ENCODE peak calls at places on chromosome 5, in nine cellular contexts. I is fibroblast of pulmonary artery; M is activated CD4-positive, alpha-beta T cell treated with anti-CD3 and anti-CD28 coated beads, Interleukin-2, amount 50 U/mL, for 1 hour; T is neural crest cell; P is activated CD8-positive, alpha-beta memory T cell treated with anti-CD3 and anti-CD28 coated beads for 4 hours; C is NCI-H345; L is NCI-H1417; E is activated naive CD4-positive, alpha-beta T cell; B is memory B cell. J is an unnamed sample.
A peak's percentile ranks its signal among the peaks of the same experiment; 100 is the strongest.

GRCh38 chr5:157870837-157871834 is 12.2 kb upstream of the CLINT1 start:
- DNase-seq in I (peak; percentile 75), E (no peak), B (no peak), L (no peak), C (no peak), T (no peak), P (no peak), M (no peak), J (peak; percentile 53)

GRCh38 chr5:164013077-164013670 is 507.8 kb downstream of the MAT2B start:
- DNase-seq in M (no peak), L (peak; percentile 51), I (peak; percentile 93), B (peak; percentile 74), E (no peak), C (peak; percentile 47), P (no peak), T (peak; percentile 73), J (peak; percentile 63)

GRCh38 chr5:38039826-38040225 is 200.0 kb upstream of the GDNF start:
- DNase-seq in M (no peak), C (no peak), T (no peak), I (no peak), B (no peak), P (no peak), L (no peak), E (no peak), J (no peak)

GRCh38 chr5:53397845-53398244 is 82.6 kb upstream of the FST start:
- DNase-seq in I (peak; percentile 74), M (no peak), P (no peak), C (no peak), L (no peak), T (no peak), B (no peak), E (no peak), J (peak; percentile 77)

GRCh38 chr5:26700759-26701384 is 337.5 kb downstream of the CDH9 start:
- DNase-seq in T (peak; percentile 56), P (no peak), M (no peak), E (no peak), L (peak; percentile 54), B (no peak), C (peak; percentile 45), I (no peak), J (peak; percentile 2)

GRCh38 chr5:112641515-112642110 is 96.1 kb upstream of the APC start:
- DNase-seq in M (no peak), E (no peak), B (no peak), T (no peak), L (no peak), C (no peak), I (no peak), P (no peak), J (no peak)

GRCh38 chr5:16913840-16914435 is 22.1 kb downstream of the MYO10 start:
- DNase-seq in I (no peak), T (no peak), C (no peak), E (no peak), P (no peak), L (no peak), B (no peak), M (no peak), J (no peak)

GRCh38 chr5:140346348-140347221 is at the start of gene HBEGF:
- DNase-seq in T (peak; percentile 66), M (peak; percentile 37), C (peak; percentile 76), P (no peak), I (peak; percentile 71), L (peak; percentile 65), E (peak; percentile 18), B (peak; percentile 51), J (peak; percentile 69)

GRCh38 chr5:138611295-138612220 is 36.4 kb upstream of the HSPA9 start:
- DNase-seq in C (peak; percentile 27), E (no peak), L (peak; percentile 35), P (no peak), B (no peak), I (peak; percentile 45), M (no peak), T (peak; percentile 41), J (peak; percentile 60)

GRCh38 chr5:108381034-108381954 is 604 bp downstream of the FBXL17 start:
- DNase-seq in M (peak; percentile 77), L (peak; percentile 83), E (peak; percentile 69), B (peak; percentile 86), C (peak; percentile 50), T (peak; percentile 36), I (peak; percentile 68), P (peak; percentile 53), J (peak; percentile 61)

GRCh38 chr5:32339198-32339597 is 26.5 kb upstream of the MTMR12 start:
- DNase-seq in C (peak; percentile 11), M (no peak), E (no peak), P (no peak), L (no peak), B (no peak), T (no peak), I (no peak), J (peak; percentile 14)

GRCh38 chr5:154647760-154648143 is 107.4 kb upstream of the LARP1 start:
- DNase-seq in P (no peak), T (no peak), M (no peak), E (no peak), I (no peak), B (no peak), L (no peak), C (no peak), J (no peak)

GRCh38 chr5:77241444-77241843 is 31.0 kb downstream of the PDE8B start:
- DNase-seq in T (no peak), M (no peak), P (no peak), E (no peak), B (no peak), L (no peak), C (no peak), I (no peak), J (no peak)

GRCh38 chr5:140398379-140398811 is 3.2 kb upstream of the ANKHD1 start:
- DNase-seq in B (no peak), E (no peak), L (no peak), C (no peak), M (no peak), T (no peak), P (no peak), I (peak; percentile 40), J (no peak)

GRCh38 chr5:120396186-120396585 is 67.9 kb upstream of the PRR16 start:
- DNase-seq in B (no peak), L (no peak), P (no peak), E (no peak), M (no peak), C (no peak), I (peak; percentile 24), T (no peak), J (peak; percentile 48)

GRCh38 chr5:170625221-170626165 is 121.7 kb downstream of the KCNIP1 start:
- DNase-seq in E (no peak), L (no peak), B (no peak), T (no peak), M (no peak), I (no peak), P (no peak), C (peak; percentile 67), J (no peak)

GRCh38 chr5:91433861-91434260 is 50.7 kb upstream of the ARRDC3 start:
- DNase-seq in P (no peak), C (no peak), B (no peak), M (no peak), T (no peak), E (no peak), I (no peak), L (no peak), J (no peak)

GRCh38 chr5:110625376-110625999 is 101.0 kb downstream of the TMEM232 start:
- DNase-seq in P (no peak), B (no peak), T (no peak), M (no peak), E (no peak), C (peak; percentile 35), I (peak; percentile 60), L (no peak), J (peak; percentile 70)

GRCh38 chr5:78601622-78602314 is 46.8 kb downstream of the LHFPL2 start:
- DNase-seq in E (no peak), B (no peak), M (no peak), P (no peak), I (no peak), L (no peak), T (no peak), C (no peak), J (peak; percentile 60)

GRCh38 chr5:111353035-111353434 is 128.9 kb downstream of the CAMK4 start:
- DNase-seq in E (no peak), P (no peak), B (no peak), C (no peak), M (no peak), L (no peak), T (no peak), I (no peak), J (peak; percentile 60)

GRCh38 chr5:76849767-76850291 is at the start of gene S100Z:
- DNase-seq in T (no peak), E (peak; percentile 6), I (peak; percentile 20), L (no peak), B (no peak), M (peak; percentile 8), P (no peak), C (no peak), J (no peak)

GRCh38 chr5:153972240-153972639 is 66.5 kb downstream of the FAM114A2 start:
- DNase-seq in L (no peak), T (no peak), B (no peak), P (no peak), I (no peak), E (no peak), M (no peak), C (no peak), J (no peak)

GRCh38 chr5:119031905-119032304 is 39.0 kb upstream of the DMXL1 start:
- DNase-seq in M (no peak), C (no peak), B (no peak), L (no peak), P (no peak), E (no peak), T (no peak), I (no peak), J (peak; percentile 17)

GRCh38 chr5:123367739-123368138 is 55.5 kb downstream of the CEP120 start:
- DNase-seq in C (no peak), I (peak; percentile 46), T (no peak), P (no peak), L (no peak), E (no peak), M (no peak), B (no peak), J (peak; percentile 10)

J was measured in fibroblast of lung.